ENCODE peak calls at places on chromosomes 13 and 19, in eight cellular contexts. T is GM12865, F is progenitor cell of endocrine pancreas, Z is heart right ventricle, G is nephron progenitor cell, K is thyroid gland, S is uterus, W is A549. Y is an unnamed sample.

GRCh38 chr13:42807866-42808265 is 26.5 kb downstream of the FAM216B start:
- DNase-seq in T (no peak), F (no peak), Z (no peak), G (no peak), K (no peak), S (no peak), W (peak; percentile 5), Y (no peak)

GRCh38 chr13:93249918-93250306 is 23.3 kb downstream of the GPC6 start:
- DNase-seq in T (no peak), F (no peak), Z (no peak), G (no peak), K (no peak), S (no peak), W (no peak), Y (no peak)

GRCh38 chr13:66200555-66200954 is 1029.6 kb downstream of the PCDH9 start:
- DNase-seq in T (no peak), F (no peak), Z (no peak), G (no peak), K (no peak), S (no peak), W (no peak), Y (no peak)

GRCh38 chr13:99346328-99347070 is 39.3 kb upstream of the GPR183 start:
- DNase-seq in T (no peak), F (no peak), Z (no peak), G (no peak), K (no peak), S (no peak), W (no peak), Y (no peak)

GRCh38 chr13:83880275-83881027 is 1.8 kb downstream of the SLITRK1 start:
- DNase-seq in T (no peak), F (no peak), Z (no peak), G (no peak), K (no peak), S (no peak), W (no peak), Y (no peak)

GRCh38 chr19:46660601-46661019 is 372 bp downstream of the DACT3 start:
- DNase-seq in T (no peak), F (no peak), Z (peak; percentile 44), G (no peak), K (no peak), S (no peak), W (no peak), Y (no peak)

GRCh38 chr13:75960538-75960994 is 324.4 kb downstream of the LMO7 start:
- DNase-seq in T (peak; percentile 57), F (no peak), Z (no peak), G (no peak), K (no peak), S (no peak), W (no peak), Y (no peak)

GRCh38 chr13:56501750-56502149 is 639.0 kb upstream of the PRR20A start:
- DNase-seq in T (no peak), F (no peak), Z (no peak), G (no peak), K (no peak), S (no peak), W (no peak), Y (no peak)

GRCh38 chr19:31979362-31979761 is 366.0 kb upstream of the ZNF507 start:
- DNase-seq in T (no peak), F (no peak), Z (no peak), G (no peak), K (no peak), S (no peak), W (no peak), Y (no peak)

GRCh38 chr13:66138172-66138811 is 1091.8 kb downstream of the PCDH9 start:
- DNase-seq in T (peak; percentile 70), F (no peak), Z (no peak), G (no peak), K (no peak), S (no peak), W (no peak), Y (no peak)

GRCh38 chr13:57557979-57558529 is 73.5 kb upstream of the PCDH17 start:
- DNase-seq in T (no peak), F (no peak), Z (no peak), G (no peak), K (no peak), S (no peak), W (no peak), Y (no peak)

GRCh38 chr19:30968210-30968609 is 381.0 kb downstream of the TSHZ3 start:
- DNase-seq in T (no peak), F (no peak), Z (no peak), G (no peak), K (no peak), S (no peak), W (no peak), Y (no peak)

GRCh38 chr13:85287528-85287927 is 511.7 kb downstream of the SLITRK6 start:
- DNase-seq in T (no peak), F (no peak), Z (no peak), G (no peak), K (no peak), S (no peak), W (no peak), Y (no peak)

GRCh38 chr13:109160887-109161669 is 531.7 kb downstream of the MYO16 start:
- DNase-seq in T (peak; percentile 64), F (no peak), Z (no peak), G (no peak), K (no peak), S (no peak), W (no peak), Y (no peak)

GRCh38 chr19:15426485-15427349 is 7.9 kb upstream of the AKAP8L start:
- DNase-seq in T (no peak), F (no peak), Z (no peak), G (no peak), K (no peak), S (no peak), W (no peak), Y (no peak)

GRCh38 chr13:99150575-99151370 is 49.9 kb upstream of the UBAC2 start:
- DNase-seq in T (no peak), F (no peak), Z (no peak), G (no peak), K (peak; percentile 77), S (no peak), W (peak; percentile 20), Y (no peak)

GRCh38 chr19:4720037-4720700 is 3.5 kb downstream of the DPP9 start:
- DNase-seq in T (peak; percentile 71), F (no peak), Z (no peak), G (no peak), K (no peak), S (no peak), W (no peak), Y (no peak)

GRCh38 chr19:4722671-4723464 is 774 bp downstream of the DPP9 start:
- DNase-seq in T (peak; percentile 79), F (no peak), Z (peak; percentile 41), G (peak; percentile 35), K (no peak), S (peak; percentile 63), W (no peak), Y (no peak)

GRCh38 chr19:4721196-4721595 is 2.4 kb downstream of the DPP9 start:
- DNase-seq in T (no peak), F (no peak), Z (no peak), G (no peak), K (no peak), S (no peak), W (no peak), Y (no peak)

GRCh38 chr19:4724252-4724514 is 541 bp upstream of the DPP9 start:
- DNase-seq in T (no peak), F (no peak), Z (peak; percentile 46), G (no peak), K (no peak), S (no peak), W (no peak), Y (no peak)

GRCh38 chr19:4723465-4724251 is at the start of gene DPP9:
- DNase-seq in T (peak; percentile 100), F (peak; percentile 98), Z (peak; percentile 96), G (peak; percentile 93), K (peak; percentile 98), S (peak; percentile 96), W (peak; percentile 96), Y (no peak)
- TF ChIP-seq CTCF in T (no peak), F (peak; percentile 22), Z (peak; percentile 49), G (peak; percentile 8), K (no peak), S (peak; percentile 50), W (peak; percentile 22), Y (peak; percentile 44)

DNA sequence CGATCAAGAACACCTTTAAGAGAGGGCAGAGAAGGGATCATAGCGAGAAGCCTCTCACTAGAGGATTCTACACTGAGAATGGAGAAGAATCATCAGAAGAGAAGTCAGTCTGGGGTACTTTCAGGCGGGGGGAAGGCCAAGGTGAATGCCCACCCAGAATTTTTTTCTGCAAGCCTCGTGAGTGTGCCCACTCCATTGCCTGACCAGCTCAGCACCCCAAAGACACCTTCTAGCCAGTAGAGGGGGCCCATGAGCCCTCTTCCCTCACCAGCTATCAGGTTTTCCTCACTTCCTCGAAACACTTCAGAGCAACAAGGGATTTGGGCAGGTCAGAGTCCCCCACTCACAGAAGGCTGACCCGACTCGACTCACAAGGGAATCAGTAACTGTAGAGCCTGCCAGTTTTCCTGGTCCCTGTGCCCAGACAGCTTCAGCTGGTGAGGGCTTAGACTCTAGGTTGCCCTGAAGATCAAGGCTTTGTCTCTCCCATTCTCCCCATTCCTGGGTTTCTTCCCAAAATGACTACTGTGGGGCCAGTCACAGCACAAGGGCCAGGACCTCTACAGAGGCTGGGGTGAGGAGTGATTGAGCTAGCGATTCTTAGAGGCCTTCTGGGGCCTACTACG is 18.4 kb downstream of the NLRP13 start:
- DNase-seq in T (peak; percentile 1), F (no peak), Z (no peak), G (no peak), K (no peak), S (no peak), W (no peak), Y (no peak)
- TF ChIP-seq CTCF in T (peak; percentile 24), F (no peak), Z (no peak), G (no peak), K (no peak), S (no peak), W (no peak), Y (no peak)

GRCh38 chr13:101945435-101945834 is 456.4 kb downstream of the FGF14 start:
- DNase-seq in T (peak; percentile 3), F (no peak), Z (no peak), G (no peak), K (no peak), S (no peak), W (no peak), Y (no peak)
- TF ChIP-seq CTCF in T (no peak), F (no peak), Z (no peak), G (no peak), K (no peak), S (no peak), W (no peak), Y (peak; percentile 13)

GRCh38 chr13:95553614-95554385 is 1.3 kb downstream of the CLDN10 start:
- DNase-seq in T (no peak), F (no peak), Z (no peak), G (peak; percentile 18), K (no peak), S (no peak), W (no peak), Y (no peak)

GRCh38 chr13:95552208-95552538 is 347 bp upstream of the CLDN10 start:
- DNase-seq in T (no peak), F (no peak), Z (no peak), G (no peak), K (no peak), S (no peak), W (no peak), Y (no peak)

GRCh38 chr13:95553271-95553588 is 710 bp downstream of the CLDN10 start:
- DNase-seq in T (no peak), F (no peak), Z (no peak), G (no peak), K (no peak), S (no peak), W (no peak), Y (no peak)

GRCh38 chr13:95556981-95557380 is 4.5 kb downstream of the CLDN10 start:
- DNase-seq in T (no peak), F (no peak), Z (no peak), G (no peak), K (no peak), S (no peak), W (no peak), Y (no peak)

GRCh38 chr13:95552539-95553270 is at the start of gene CLDN10:
- DNase-seq in T (no peak), F (peak; percentile 60), Z (no peak), G (peak; percentile 84), K (no peak), S (no peak), W (no peak), Y (no peak)
- TF ChIP-seq CTCF in T (peak; percentile 11), F (peak; percentile 67), Z (peak; percentile 17), G (peak; percentile 63), K (no peak), S (no peak), W (peak; percentile 9), Y (peak; percentile 59)

Y was measured in chondrocyte.